ENCODE peak calls at places on chromosomes 2 and 18, in four cellular contexts. Y is H1; H is natural killer cell treated with Interleukin-12 subunit alpha and Interleukin-12 subunit beta and Interleukin-15 and Interleukin-18, amount 100 ng/mL, for 72 hours; G is head of caudate nucleus. N is an unnamed sample.

GRCh38 chr2:205685314-205686230 is 3.3 kb downstream of the NRP2 start:
- DNase-seq in Y (peak), H (no peak), G (no peak), N (no peak)

GRCh38 chr2:41873102-41873501 is 174.7 kb upstream of the PKDCC start:
- DNase-seq in Y (no peak), H (no peak), G (no peak), N (no peak)

GRCh38 chr2:153871231-153872221 is at the start of gene GALNT13:
- DNase-seq in Y (peak), H (no peak), G (peak), N (peak)

GRCh38 chr2:200127852-200128251 is 172.5 kb downstream of the MAIP1 start:
- DNase-seq in Y (no peak), H (no peak), G (no peak), N (no peak)

GRCh38 chr2:187138240-187138639 is 289.3 kb upstream of the ZSWIM2 start:
- DNase-seq in Y (no peak), H (no peak), G (no peak), N (peak)

GRCh38 chr2:101360229-101360628 is 27.1 kb downstream of the CREG2 start:
- DNase-seq in Y (no peak), H (no peak), G (no peak), N (no peak)

GRCh38 chr18:37521500-37522465 is 43.8 kb downstream of the CELF4 start:
- DNase-seq in Y (no peak), H (peak), G (peak), N (no peak)

GRCh38 chr2:29777164-29777563 is 144.2 kb downstream of the ALK start:
- DNase-seq in Y (no peak), H (no peak), G (no peak), N (no peak)

GRCh38 chr2:161415041-161415440 is 1.1 kb upstream of the TBR1 start:
- DNase-seq in Y (no peak), H (no peak), G (no peak), N (no peak)

GRCh38 chr2:174939046-174939445 is 66.1 kb downstream of the CHN1 start:
- DNase-seq in Y (no peak), H (no peak), G (no peak), N (no peak)

GRCh38 chr18:75478996-75479870 is 51.7 kb upstream of the SMIM21 start:
- DNase-seq in Y (no peak), H (no peak), G (peak), N (no peak)

GRCh38 chr2:230996661-230997060 is 740 bp downstream of the SPATA3 start:
- DNase-seq in Y (no peak), H (no peak), G (no peak), N (no peak)

GRCh38 chr18:6004683-6005082 is 109.4 kb upstream of the TMEM200C start:
- DNase-seq in Y (no peak), H (no peak), G (no peak), N (no peak)

GRCh38 chr2:128412181-128412871 is 93.7 kb upstream of the HS6ST1 start:
- DNase-seq in Y (peak), H (no peak), G (no peak), N (no peak)

GRCh38 chr2:158782616-158783015 is 12.5 kb upstream of the DAPL1 start:
- DNase-seq in Y (no peak), H (no peak), G (no peak), N (no peak)

GRCh38 chr2:23513245-23513880 is 128.4 kb downstream of the KLHL29 start:
- DNase-seq in Y (no peak), H (no peak), G (no peak), N (no peak)

GRCh38 chr2:197626965-197627629 is 48.3 kb downstream of the RFTN2 start:
- DNase-seq in Y (no peak), H (no peak), G (no peak), N (no peak)

GRCh38 chr2:63060079-63060482 is 9.5 kb downstream of the OTX1 start:
- DNase-seq in Y (no peak), H (no peak), G (no peak), N (no peak)

GRCh38 chr2:216083464-216084279 is 2.0 kb downstream of the TMEM169 start:
- DNase-seq in Y (no peak), H (no peak), G (no peak), N (no peak)

GRCh38 chr2:124533226-124533954 is 508.3 kb downstream of the CNTNAP5 start:
- DNase-seq in Y (no peak), H (no peak), G (no peak), N (no peak)

GRCh38 chr2:11102956-11103860 is 52.1 kb upstream of the SLC66A3 start:
- DNase-seq in Y (no peak), H (no peak), G (peak), N (no peak)

GRCh38 chr2:26245231-26245732 is 543 bp downstream of the HADHB start:
- DNase-seq in Y (no peak), H (peak), G (peak), N (no peak)

GRCh38 chr2:175734679-175735078 is 267.4 kb downstream of the LNPK start:
- DNase-seq in Y (no peak), H (no peak), G (no peak), N (no peak)

GRCh38 chr18:56853961-56854360 is 202.8 kb downstream of the WDR7 start:
- DNase-seq in Y (no peak), H (no peak), G (no peak), N (no peak)

GRCh38 chr18:54852780-54853675 is 24.8 kb downstream of the RAB27B start:
- DNase-seq in Y (no peak), H (no peak), G (no peak), N (no peak)

GRCh38 chr2:238075397-238075796 is 14.6 kb downstream of the SCLY start:
- DNase-seq in Y (no peak), H (no peak), G (no peak), N (no peak)

GRCh38 chr2:64062840-64063239 is 43.6 kb upstream of the VPS54 start:
- DNase-seq in Y (no peak), H (no peak), G (no peak), N (no peak)

GRCh38 chr2:112056626-112056987 is 1.5 kb downstream of the TMEM87B start:
- DNase-seq in Y (no peak), H (no peak), G (no peak), N (no peak)

GRCh38 chr2:97748397-97748796 is 35.0 kb downstream of the ZAP70 start:
- DNase-seq in Y (peak), H (no peak), G (peak), N (peak)

GRCh38 chr2:121220995-121221394 is 64.0 kb downstream of the TFCP2L1 start:
- DNase-seq in Y (no peak), H (no peak), G (no peak), N (no peak)

GRCh38 chr2:151049746-151050145 is 211.9 kb downstream of the RBM43 start:
- DNase-seq in Y (no peak), H (no peak), G (no peak), N (no peak)

N was measured in iPS DF 6.9.